ENCODE peak calls at places on chromosomes 1 and 21, in five cellular contexts. I is progenitor cell of endocrine pancreas; L is body of pancreas; P is left ventricle myocardium inferior; O is CD8-positive, alpha-beta T cell. D is an unnamed sample.

GRCh38 chr1:234862944-234863515 is 253.1 kb upstream of the IRF2BP2 start:
- DNase-seq in I (no peak), L (peak; percentile 72), P (peak; percentile 80), O (no peak), D (no peak)

GRCh38 chr21:26846036-26846931 is 1.1 kb upstream of the ADAMTS1 start:
- DNase-seq in I (peak; percentile 42), L (peak; percentile 71), P (peak; percentile 91), O (no peak), D (peak; percentile 28)

GRCh38 chr1:59163268-59164092 is 133.4 kb upstream of the FGGY start:
- DNase-seq in I (no peak), L (no peak), P (no peak), O (no peak), D (no peak)

GRCh38 chr1:183783896-183784637 is 20.9 kb upstream of the RGL1 start:
- DNase-seq in I (no peak), L (peak; percentile 63), P (peak; percentile 66), O (no peak), D (no peak)

GRCh38 chr1:39409055-39409816 is 82.2 kb upstream of the BMP8A start:
- DNase-seq in I (no peak), L (peak; percentile 50), P (peak; percentile 57), O (no peak), D (no peak)

GRCh38 chr1:119160435-119160834 is 20.0 kb upstream of the WARS2 start:
- DNase-seq in I (no peak), L (no peak), P (no peak), O (no peak), D (no peak)

GRCh38 chr1:100287162-100287561 is 21.1 kb downstream of the RTCA start:
- DNase-seq in I (no peak), L (no peak), P (no peak), O (no peak), D (no peak)

GRCh38 chr1:208004851-208005250 is 93.9 kb upstream of the CD34 start:
- DNase-seq in I (no peak), L (no peak), P (no peak), O (no peak), D (no peak)

GRCh38 chr1:219517031-219517430 is 95.9 kb downstream of the ZC3H11B start:
- DNase-seq in I (no peak), L (no peak), P (no peak), O (no peak), D (no peak)

GRCh38 chr1:9881838-9882249 is 28.2 kb downstream of the CTNNBIP1 start:
- DNase-seq in I (no peak), L (no peak), P (no peak), O (no peak), D (no peak)

GRCh38 chr1:221741364-221741970 is 422 bp downstream of the DUSP10 start:
- DNase-seq in I (no peak), L (peak; percentile 44), P (no peak), O (no peak), D (peak; percentile 33)

GRCh38 chr1:4447778-4448360 is 206.5 kb upstream of the AJAP1 start:
- DNase-seq in I (no peak), L (no peak), P (no peak), O (no peak), D (no peak)

GRCh38 chr21:38995071-38995669 is 188.1 kb downstream of the PSMG1 start:
- DNase-seq in I (no peak), L (no peak), P (no peak), O (no peak), D (no peak)

GRCh38 chr1:192929606-192930005 is 120.8 kb downstream of the RGS2 start:
- DNase-seq in I (no peak), L (no peak), P (no peak), O (no peak), D (no peak)

GRCh38 chr1:170562644-170563338 is 30.8 kb downstream of the GORAB start:
- DNase-seq in I (no peak), L (peak; percentile 65), P (peak; percentile 44), O (peak; percentile 4), D (no peak)

GRCh38 chr1:117127840-117128239 is 6.3 kb upstream of the TRIM45 start:
- DNase-seq in I (no peak), L (no peak), P (no peak), O (no peak), D (no peak)

GRCh38 chr1:183288583-183288982 is 102.5 kb downstream of the LAMC2 start:
- DNase-seq in I (no peak), L (no peak), P (no peak), O (no peak), D (no peak)

GRCh38 chr21:35528109-35529042 is 479.3 kb upstream of the RUNX1 start:
- DNase-seq in I (no peak), L (peak; percentile 23), P (peak; percentile 15), O (peak; percentile 22), D (peak; percentile 26)

GRCh38 chr1:33455537-33456301 is 16.7 kb upstream of the ZSCAN20 start:
- DNase-seq in I (no peak), L (peak; percentile 66), P (no peak), O (peak; percentile 9), D (no peak)

GRCh38 chr1:233945573-233945972 is 41.1 kb downstream of the SLC35F3 start:
- DNase-seq in I (no peak), L (no peak), P (no peak), O (no peak), D (no peak)

GRCh38 chr1:94903318-94904009 is 23.4 kb downstream of the CNN3 start:
- DNase-seq in I (no peak), L (no peak), P (no peak), O (no peak), D (no peak)

GRCh38 chr1:176501596-176501995 is 38.6 kb downstream of the PAPPA2 start:
- DNase-seq in I (no peak), L (no peak), P (no peak), O (no peak), D (no peak)

GRCh38 chr1:94602312-94602711 is 60.8 kb upstream of the F3 start:
- DNase-seq in I (no peak), L (peak; percentile 31), P (no peak), O (no peak), D (peak; percentile 45)

GRCh38 chr1:184075040-184076029 is 23.8 kb downstream of the TSEN15 start:
- DNase-seq in I (no peak), L (peak; percentile 56), P (no peak), O (no peak), D (no peak)

GRCh38 chr1:165080253-165080896 is 276.1 kb downstream of the LMX1A start:
- DNase-seq in I (no peak), L (no peak), P (no peak), O (no peak), D (no peak)

DNA sequence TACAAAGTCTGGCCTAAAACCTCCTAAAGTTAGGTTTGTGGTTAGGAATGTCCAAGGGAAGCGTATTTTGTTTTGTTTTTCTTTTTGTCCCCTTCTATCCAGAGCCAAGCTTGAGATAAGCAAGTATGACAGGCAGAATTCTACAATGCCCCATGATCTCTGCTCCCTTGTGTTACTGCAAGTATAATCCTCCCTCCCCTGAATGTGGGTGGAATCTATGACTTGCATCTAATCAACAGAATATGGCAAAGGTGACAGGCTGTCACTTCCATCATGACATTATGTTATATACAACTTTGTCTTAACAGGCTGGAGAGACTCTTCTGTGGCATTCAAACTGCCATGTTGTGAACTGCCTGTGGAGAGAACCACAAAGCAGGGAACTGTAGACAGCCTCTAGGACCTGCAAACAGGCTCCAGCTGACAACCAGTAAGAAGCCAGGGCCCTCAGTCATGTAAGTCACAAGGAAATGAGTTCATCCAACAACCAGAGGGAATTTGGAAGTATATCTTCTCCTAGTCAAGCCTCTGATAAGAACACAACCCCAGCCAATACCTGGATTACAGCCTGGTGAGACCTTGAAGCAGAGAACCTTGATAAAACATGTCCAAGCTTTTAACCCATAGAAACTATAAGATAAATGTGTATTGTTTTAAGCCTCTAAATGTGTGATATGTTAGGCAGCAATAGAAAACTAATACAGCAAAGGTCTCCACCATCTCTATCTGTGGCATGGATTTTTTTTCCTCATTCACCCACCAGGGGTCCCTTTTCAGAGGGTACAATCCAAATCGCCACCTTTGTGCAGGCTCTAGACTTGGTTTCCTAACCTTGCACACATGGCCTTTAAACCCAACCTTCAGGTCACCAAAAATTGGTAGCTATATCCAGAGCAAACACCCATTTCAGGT is 5.7 kb upstream of the C1orf162 start:
- DNase-seq in I (no peak), L (peak; percentile 43), P (no peak), O (no peak), D (no peak)
- TF ChIP-seq CTCF in I (peak; percentile 18), L (no peak), P (no peak), O (no peak), D (no peak)

GRCh38 chr1:180626711-180627110 is 5.1 kb upstream of the XPR1 start:
- DNase-seq in I (no peak), L (no peak), P (no peak), O (no peak), D (no peak)

GRCh38 chr1:180622658-180623508 is 8.9 kb upstream of the XPR1 start:
- DNase-seq in I (no peak), L (no peak), P (no peak), O (no peak), D (no peak)

GRCh38 chr1:180627411-180627810 is 4.4 kb upstream of the XPR1 start:
- DNase-seq in I (no peak), L (no peak), P (no peak), O (no peak), D (no peak)

GRCh38 chr1:180628646-180629045 is 3.2 kb upstream of the XPR1 start:
- DNase-seq in I (no peak), L (no peak), P (no peak), O (no peak), D (no peak)

DNA sequence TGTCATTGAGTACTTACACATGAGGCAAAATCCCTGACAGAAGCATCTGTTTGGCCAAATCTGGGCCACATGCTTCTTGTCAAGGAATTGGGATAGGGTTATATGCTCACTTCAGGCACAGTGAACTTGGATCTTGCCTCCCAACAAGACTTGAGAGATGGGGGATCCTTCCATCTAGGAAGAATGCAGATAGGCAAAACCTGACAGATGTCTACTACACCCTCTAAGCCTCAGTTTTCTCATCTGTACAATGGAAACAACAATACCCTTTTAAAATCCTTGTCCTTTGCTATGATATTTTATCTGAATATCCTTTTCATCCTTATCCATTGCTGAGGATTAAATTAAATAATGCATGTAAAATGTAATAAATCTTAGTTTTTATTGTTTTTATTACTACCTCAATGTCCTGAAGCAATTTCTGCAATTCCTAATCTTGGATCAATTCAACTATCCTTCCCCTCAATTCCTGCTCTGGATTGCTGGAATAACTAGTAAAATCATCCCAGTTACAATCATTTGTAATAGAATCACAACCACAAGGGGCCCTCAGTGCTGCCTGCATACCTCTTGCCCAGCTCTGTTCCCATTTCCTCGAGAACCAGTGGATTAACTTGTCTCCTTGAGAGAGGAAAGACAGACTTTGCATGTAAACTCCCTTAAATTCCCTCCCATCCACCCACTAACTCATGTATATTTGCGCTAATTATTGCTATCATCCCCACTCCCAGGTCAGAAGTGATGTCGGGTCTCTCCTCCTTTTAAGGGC is 8.1 kb upstream of the XPR1 start:
- DNase-seq in I (no peak), L (peak; percentile 28), P (no peak), O (no peak), D (no peak)
- TF ChIP-seq CTCF in I (peak; percentile 43), L (peak; percentile 53), P (peak; percentile 33), O (no peak), D (no peak)

GRCh38 chr1:22364764-22365163 is 86.9 kb upstream of the ZBTB40 start:
- DNase-seq in I (no peak), L (no peak), P (no peak), O (no peak), D (no peak)
- TF ChIP-seq CTCF in I (peak; percentile 23), L (no peak), P (no peak), O (no peak), D (no peak)

DNA sequence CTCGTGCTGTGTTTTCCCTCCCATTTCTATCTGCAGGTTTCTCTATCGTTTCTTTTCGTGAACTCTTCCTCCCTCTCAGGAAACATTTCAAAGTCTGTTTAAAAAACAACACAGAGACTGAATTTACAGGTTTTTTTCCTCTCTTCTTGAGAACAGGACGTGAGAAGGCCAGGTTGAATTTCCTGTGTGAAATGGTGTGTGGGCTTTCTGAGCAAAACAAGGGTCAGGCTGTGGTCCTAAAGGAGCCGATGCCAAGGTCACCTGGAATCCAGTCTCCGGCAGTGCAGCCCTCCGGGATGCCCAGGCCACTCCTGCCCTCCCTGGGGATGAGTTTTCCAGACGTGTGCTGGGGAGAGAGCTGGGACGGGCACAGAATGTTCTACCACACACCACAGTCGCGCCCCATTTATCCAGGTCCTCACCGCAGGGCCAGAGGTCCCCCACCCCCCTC is 62.7 kb upstream of the RUNX3 start:
- DNase-seq in I (no peak), L (no peak), P (no peak), O (no peak), D (no peak)
- TF ChIP-seq CTCF in I (no peak), L (no peak), P (no peak), O (no peak), D (no peak)

D was measured in natural killer cell.